ENCODE peak calls at places on chromosomes 4 and X, in six cellular contexts. K is T follicular helper cell; B is activated gamma-delta T cell; F is stimulated activated naive CD8-positive, alpha-beta T cell treated with anti-CD3 and anti-CD28 coated beads, Interleukin-15, Interleukin-2, amounts not matched to agents 100 U/mL and 50 U/mL, for 24 hours; N is GM12865; T is AG09309. S is an unnamed sample.

GRCh38 chr4:69731261-69731660 is 29.2 kb downstream of the SULT1B1 start:
- DNase-seq in F (no peak), K (no peak), N (no peak), T (no peak), B (no peak), S (no peak)

GRCh38 chr4:168805341-168805740 is 204.7 kb downstream of the CBR4 start:
- DNase-seq in T (no peak), F (no peak), N (no peak), B (no peak), K (no peak), S (no peak)

GRCh38 chr4:4693258-4693657 is 151.4 kb upstream of the STX18 start:
- DNase-seq in B (no peak), F (peak), N (peak), K (no peak), T (no peak), S (peak)

GRCh38 chr4:138562544-138562961 is 320.4 kb upstream of the SLC7A11 start:
- DNase-seq in B (no peak), K (no peak), N (peak), T (peak), F (no peak), S (no peak)

GRCh38 chr4:86544313-86544966 is 49.7 kb upstream of the PTPN13 start:
- DNase-seq in B (no peak), F (no peak), K (no peak), N (peak), T (no peak), S (no peak)

GRCh38 chr4:176001171-176002006 is 64.3 kb upstream of the WDR17 start:
- DNase-seq in B (no peak), F (no peak), T (no peak), K (no peak), N (no peak), S (no peak)

GRCh38 chr4:14415146-14415545 is 587.1 kb upstream of the CPEB2 start:
- DNase-seq in N (no peak), T (no peak), F (no peak), K (no peak), B (no peak), S (no peak)

GRCh38 chr4:1255151-1255550 is 6.2 kb upstream of the CTBP1 start:
- DNase-seq in B (no peak), K (no peak), N (no peak), F (peak), T (no peak), S (no peak)

GRCh38 chr4:74546020-74546419 is 101.1 kb downstream of the AREG start:
- DNase-seq in F (no peak), T (no peak), N (no peak), K (no peak), B (no peak), S (no peak)

GRCh38 chrX:21806691-21807090 is 32.7 kb upstream of the MBTPS2 start:
- DNase-seq in T (no peak), N (no peak), K (no peak), F (no peak), B (no peak), S (no peak)

GRCh38 chr4:152657657-152658056 is 22.1 kb downstream of the TMEM154 start:
- DNase-seq in N (no peak), B (no peak), K (no peak), T (no peak), F (no peak), S (no peak)

GRCh38 chr4:40264995-40265909 is 68.4 kb downstream of the RHOH start:
- DNase-seq in F (peak), N (no peak), B (no peak), K (no peak), T (no peak), S (peak)

GRCh38 chrX:14936561-14936960 is 63.3 kb downstream of the MOSPD2 start:
- DNase-seq in B (no peak), N (no peak), T (peak), K (no peak), F (no peak), S (no peak)

GRCh38 chr4:184644553-184645307 is 4.5 kb downstream of the CASP3 start:
- DNase-seq in T (no peak), F (no peak), B (no peak), K (no peak), N (no peak), S (no peak)

GRCh38 chr4:38368612-38369011 is 295.4 kb upstream of the KLF3 start:
- DNase-seq in N (no peak), K (no peak), T (peak), F (no peak), B (no peak), S (peak)

GRCh38 chr4:96162631-96163030 is 322.7 kb downstream of the PDHA2 start:
- DNase-seq in K (no peak), N (no peak), T (peak), B (no peak), F (no peak), S (no peak)

GRCh38 chr4:54315561-54315960 is 86.5 kb downstream of the PDGFRA start:
- DNase-seq in B (no peak), F (no peak), T (no peak), N (peak), K (no peak), S (peak)

GRCh38 chr4:121455285-121455684 is 74.5 kb upstream of the QRFPR start:
- DNase-seq in K (no peak), B (no peak), T (no peak), N (no peak), F (no peak), S (no peak)

GRCh38 chr4:159046683-159047082 is 56.2 kb upstream of the RAPGEF2 start:
- DNase-seq in K (no peak), B (no peak), N (no peak), T (no peak), F (no peak), S (no peak)

GRCh38 chrX:136021903-136022302 is 36.7 kb downstream of the SLC9A6 start:
- DNase-seq in K (no peak), N (peak), F (no peak), T (no peak), B (no peak), S (no peak)

GRCh38 chr4:164888096-164888495 is 11.1 kb downstream of the APELA start:
- DNase-seq in B (no peak), T (no peak), N (no peak), K (no peak), F (no peak), S (no peak)

GRCh38 chrX:10582215-10582733 is 38.1 kb downstream of the MID1 start:
- DNase-seq in B (no peak), N (no peak), K (no peak), F (no peak), T (no peak), S (no peak)

GRCh38 chr4:79869597-79870336 is 203.3 kb downstream of the ANTXR2 start:
- DNase-seq in N (no peak), T (no peak), F (no peak), B (no peak), K (no peak), S (no peak)

GRCh38 chrX:130714135-130714534 is 188.9 kb downstream of the ENOX2 start:
- DNase-seq in K (no peak), T (no peak), B (no peak), F (no peak), N (no peak), S (no peak)

GRCh38 chrX:20383487-20383886 is 116.8 kb upstream of the RPS6KA3 start:
- DNase-seq in K (no peak), B (no peak), F (no peak), T (no peak), N (no peak), S (no peak)

GRCh38 chrX:119790977-119791436 is 423 bp downstream of the RPL39 start:
- DNase-seq in N (peak), T (no peak), B (peak), F (peak), K (peak), S (peak)